ENCODE peak calls at places on chromosomes 5 and 9, in eight cellular contexts. X is stomach, J is hepatocyte, O is psoas muscle, V is AG04450, S is fibroblast of the aortic adventitia, U is fibroblast of lung, N is PC-9. K is an unnamed sample.

GRCh38 chr9:102499468-102499867 is 495.7 kb upstream of the CYLC2 start:
- DNase-seq in X (no peak), J (no peak), O (no peak), V (no peak), S (no peak), U (no peak), N (no peak), K (no peak)

GRCh38 chr9:76433851-76434250 is 25.1 kb upstream of the GCNT1 start:
- DNase-seq in X (no peak), J (no peak), O (no peak), V (no peak), S (peak; percentile 65), U (peak; percentile 77), N (no peak), K (no peak)

GRCh38 chr5:149216515-149216914 is 55.1 kb upstream of the AFAP1L1 start:
- DNase-seq in X (no peak), J (no peak), O (no peak), V (no peak), S (no peak), U (no peak), N (no peak), K (no peak)

GRCh38 chr5:129098488-129099183 is 4.1 kb downstream of the ISOC1 start:
- DNase-seq in X (no peak), J (no peak), O (no peak), V (no peak), S (peak; percentile 8), U (no peak), N (no peak), K (no peak)

GRCh38 chr5:62084391-62084790 is 221.6 kb upstream of the KIF2A start:
- DNase-seq in X (no peak), J (no peak), O (no peak), V (no peak), S (no peak), U (no peak), N (no peak), K (no peak)

GRCh38 chr5:91074615-91075014 is 308.5 kb downstream of the ARRDC3 start:
- DNase-seq in X (no peak), J (no peak), O (no peak), V (peak; percentile 70), S (peak; percentile 90), U (peak; percentile 90), N (no peak), K (peak; percentile 76)

GRCh38 chr9:98879094-98879957 is 64.4 kb upstream of the COL15A1 start:
- DNase-seq in X (no peak), J (no peak), O (no peak), V (no peak), S (no peak), U (no peak), N (no peak), K (no peak)

GRCh38 chr5:173768267-173768806 is 119.8 kb upstream of the CPEB4 start:
- DNase-seq in X (no peak), J (no peak), O (no peak), V (no peak), S (no peak), U (no peak), N (no peak), K (no peak)

GRCh38 chr5:74206571-74207550 is 433.7 kb downstream of the ENC1 start:
- DNase-seq in X (peak; percentile 45), J (peak; percentile 39), O (peak; percentile 58), V (no peak), S (peak; percentile 70), U (peak; percentile 89), N (peak; percentile 74), K (peak; percentile 59)

GRCh38 chr5:998276-998974 is 10.2 kb upstream of the NKD2 start:
- DNase-seq in X (peak; percentile 13), J (no peak), O (no peak), V (no peak), S (no peak), U (no peak), N (no peak), K (no peak)

DNA sequence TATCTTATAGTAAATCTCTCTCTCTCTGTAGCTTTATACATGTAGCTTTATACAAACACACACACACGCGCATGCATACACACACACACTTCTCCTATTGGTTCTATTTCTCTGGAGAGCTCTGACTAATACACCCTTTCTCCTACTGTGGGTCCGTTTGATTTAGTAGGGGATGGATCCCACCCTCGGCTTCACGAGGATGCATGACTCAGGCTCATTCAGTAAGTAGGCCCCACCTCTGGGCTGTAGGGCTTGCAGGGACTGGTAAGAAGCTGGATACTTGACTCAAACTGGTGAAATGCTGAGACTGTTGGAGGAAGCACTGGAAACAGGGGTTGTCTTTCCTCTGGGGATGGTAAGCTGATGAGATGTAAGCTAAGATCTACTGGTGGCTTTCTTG is 98.7 kb downstream of the SLC24A2 start:
- DNase-seq in X (no peak), J (no peak), O (no peak), V (no peak), S (no peak), U (peak; percentile 18), N (no peak), K (no peak)
- H3K4me3 ChIP-seq in X (no peak overlapping the region), J (no peak overlapping the region), O (no peak overlapping the region), V (no peak overlapping the region), S (no peak overlapping the region), U (no peak overlapping the region), N (no peak overlapping the region), K (no peak overlapping the region)

GRCh38 chr9:109143881-109144562 is 23.0 kb downstream of the FRRS1L start:
- DNase-seq in X (no peak), J (no peak), O (no peak), V (no peak), S (peak; percentile 10), U (peak; percentile 39), N (peak; percentile 36), K (no peak)
- TF ChIP-seq CTCF in X (no peak), J (peak; percentile 9), O (no peak), V (peak; percentile 43), S (peak; percentile 30), U (peak; percentile 44), N (peak; percentile 57), K (peak; percentile 14)

GRCh38 chr5:10527281-10527950 is 36.5 kb upstream of the ANKRD33B start:
- DNase-seq in X (no peak), J (no peak), O (no peak), V (no peak), S (peak; percentile 49), U (peak; percentile 84), N (no peak), K (no peak)
- H3K4me3 ChIP-seq in X (no peak overlapping the region), J (no peak overlapping the region), O (no peak overlapping the region), V (no peak overlapping the region), S (no peak overlapping the region), U (no peak overlapping the region), N (no peak overlapping the region), K (peak overlapping the region; percentile 39)

GRCh38 chr9:113649054-113649453 is 185.5 kb downstream of the RGS3 start:
- DNase-seq in X (no peak), J (peak; percentile 75), O (peak; percentile 35), V (no peak), S (no peak), U (peak; percentile 33), N (no peak), K (no peak)
- TF ChIP-seq CTCF in X (no peak), J (no peak), O (no peak), V (no peak), S (no peak), U (no peak), N (no peak), K (no peak)

GRCh38 chr9:87283585-87283984 is 214.1 kb upstream of the DAPK1 start:
- DNase-seq in X (no peak), J (no peak), O (no peak), V (no peak), S (no peak), U (no peak), N (no peak), K (no peak)
- H3K4me3 ChIP-seq in X (no peak overlapping the region), J (no peak overlapping the region), O (no peak overlapping the region), V (no peak overlapping the region), S (no peak overlapping the region), U (no peak overlapping the region), N (no peak overlapping the region), K (no peak overlapping the region)

DNA sequence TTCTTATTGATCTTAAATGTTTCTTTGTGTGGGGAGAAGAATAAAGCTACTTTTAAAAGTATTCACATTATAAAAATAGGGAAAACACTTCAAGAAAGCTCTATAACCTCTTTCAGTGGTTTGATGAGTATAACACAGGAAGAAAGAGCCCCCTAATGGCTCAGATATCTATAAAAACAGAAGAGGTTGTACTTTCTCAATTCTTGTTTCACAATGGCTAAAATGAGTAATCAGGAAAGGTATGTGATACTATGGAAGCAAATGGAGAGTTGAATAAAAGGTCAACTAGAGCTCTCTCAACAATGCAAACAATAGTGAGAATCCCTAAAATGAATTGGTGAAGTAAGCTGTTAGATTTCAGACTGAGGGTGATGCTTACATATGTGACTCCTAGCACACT is 584.6 kb upstream of the CDH18 start:
- DNase-seq in X (no peak), J (peak; percentile 13), O (no peak), V (no peak), S (peak; percentile 76), U (peak; percentile 84), N (no peak), K (no peak)
- TF ChIP-seq CTCF in X (no peak), J (peak; percentile 42), O (no peak), V (peak; percentile 8), S (peak; percentile 4), U (peak; percentile 44), N (peak; percentile 25), K (no peak)

GRCh38 chr5:135629666-135630065 is 50.9 kb upstream of the CXCL14 start:
- DNase-seq in X (no peak), J (no peak), O (no peak), V (no peak), S (no peak), U (no peak), N (no peak), K (no peak)

GRCh38 chr5:135629164-135629563 is 50.4 kb upstream of the CXCL14 start:
- DNase-seq in X (no peak), J (no peak), O (no peak), V (no peak), S (no peak), U (peak; percentile 22), N (no peak), K (no peak)

GRCh38 chr5:135631356-135631755 is 52.6 kb upstream of the CXCL14 start:
- DNase-seq in X (no peak), J (no peak), O (no peak), V (no peak), S (no peak), U (no peak), N (no peak), K (no peak)

GRCh38 chr5:135635471-135635870 is 56.7 kb upstream of the CXCL14 start:
- DNase-seq in X (no peak), J (no peak), O (no peak), V (no peak), S (no peak), U (no peak), N (no peak), K (no peak)

GRCh38 chr5:135632806-135633205 is 54.0 kb upstream of the CXCL14 start:
- DNase-seq in X (no peak), J (no peak), O (no peak), V (no peak), S (no peak), U (no peak), N (no peak), K (no peak)
- H3K4me3 ChIP-seq in X (no peak overlapping the region), J (no peak overlapping the region), O (no peak overlapping the region), V (no peak overlapping the region), S (no peak overlapping the region), U (no peak overlapping the region), N (no peak overlapping the region), K (no peak overlapping the region)

K was measured in AG04449.